ENCODE peak calls at places on chromosomes 2 and 18, in four cellular contexts. O is RWPE1, G is fibroblast of pulmonary artery, L is small intestine. V is an unnamed sample.

GRCh38 chr2:229591611-229592010 is 122.7 kb downstream of the DNER start:
- DNase-seq in O (no peak), G (no peak), L (no peak), V (no peak)

GRCh38 chr2:156211318-156211717 is 121.2 kb downstream of the NR4A2 start:
- DNase-seq in O (no peak), G (no peak), L (no peak), V (no peak)

GRCh38 chr2:59237311-59237710 is 996.2 kb upstream of the FANCL start:
- DNase-seq in O (no peak), G (no peak), L (no peak), V (no peak)

GRCh38 chr2:242075683-242076082 is 206.2 kb downstream of the RTP5 start:
- DNase-seq in O (no peak), G (peak; percentile 21), L (peak; percentile 88), V (no peak)

GRCh38 chr2:86064006-86064405 is 41.7 kb downstream of the POLR1A start:
- DNase-seq in O (no peak), G (no peak), L (no peak), V (no peak)

GRCh38 chr2:8633186-8633734 is 48.6 kb upstream of the ID2 start:
- DNase-seq in O (no peak), G (no peak), L (no peak), V (no peak)

GRCh38 chr2:26086155-26086634 is 52.3 kb downstream of the RAB10 start:
- DNase-seq in O (no peak), G (peak; percentile 44), L (no peak), V (no peak)

GRCh38 chr2:240996834-240997140 is 1.6 kb upstream of the SNED1 start:
- DNase-seq in O (no peak), G (no peak), L (no peak), V (no peak)

GRCh38 chr2:157486596-157487270 is 42.8 kb upstream of the CYTIP start:
- DNase-seq in O (no peak), G (no peak), L (no peak), V (no peak)

GRCh38 chr18:59376351-59376935 is 17.4 kb upstream of the LMAN1 start:
- DNase-seq in O (no peak), G (no peak), L (no peak), V (no peak)

GRCh38 chr18:79512461-79513380 is 117.0 kb downstream of the NFATC1 start:
- DNase-seq in O (no peak), G (no peak), L (no peak), V (no peak)

GRCh38 chr2:217723981-217724380 is 278.8 kb downstream of the TNS1 start:
- DNase-seq in O (no peak), G (no peak), L (no peak), V (no peak)